ENCODE peak calls at places on chromosome 16, in six cellular contexts. O, Q, I, Y, U and J are unnamed samples.
A peak's percentile ranks its signal among the peaks of the same experiment; 100 is the strongest.

GRCh38 chr16:2429771-2430663 is 770 bp downstream of the CCNF start:
- DNase-seq in U (no peak), O (no peak), Y (no peak), Q (peak; percentile 13), I (no peak), J (no peak)

GRCh38 chr16:53741546-53741945 is 37.6 kb downstream of the FTO start:
- DNase-seq in I (no peak), U (no peak), O (no peak), Y (no peak), Q (no peak), J (no peak)

GRCh38 chr16:74888227-74888862 is 96.6 kb downstream of the WDR59 start:
- DNase-seq in I (peak; percentile 11), Q (no peak), O (no peak), Y (no peak), U (no peak), J (no peak)

GRCh38 chr16:87834015-87834667 is 35.2 kb downstream of the SLC7A5 start:
- DNase-seq in Y (no peak), U (no peak), I (no peak), Q (no peak), O (no peak), J (no peak)

GRCh38 chr16:83441523-83441922 is 366.3 kb upstream of the HSBP1 start:
- DNase-seq in U (no peak), Y (peak; percentile 44), Q (no peak), I (no peak), O (no peak), J (no peak)

GRCh38 chr16:87538594-87538993 is 45.8 kb upstream of the ZCCHC14 start:
- DNase-seq in O (peak; percentile 32), I (no peak), Q (no peak), U (no peak), Y (no peak), J (no peak)

GRCh38 chr16:31875112-31875803 is 1.7 kb downstream of the ZNF267 start:
- DNase-seq in I (no peak), U (no peak), Q (no peak), O (no peak), Y (peak; percentile 51), J (no peak)

GRCh38 chr16:20129375-20129774 is 55.7 kb upstream of the GPR139 start:
- DNase-seq in Q (no peak), Y (no peak), U (no peak), I (no peak), O (no peak), J (no peak)

GRCh38 chr16:10940501-10941079 is 1.7 kb downstream of the DEXI start:
- DNase-seq in Y (no peak), U (no peak), Q (peak; percentile 9), I (no peak), O (no peak), J (peak; percentile 65)

GRCh38 chr16:50769-51591 is 2.4 kb downstream of the POLR3K start:
- DNase-seq in I (no peak), Y (no peak), U (no peak), Q (no peak), O (no peak), J (no peak)

GRCh38 chr16:2170587-2171435 is 15.2 kb downstream of the TRAF7 start:
- DNase-seq in U (no peak), I (no peak), O (no peak), Y (no peak), Q (no peak), J (peak; percentile 71)

GRCh38 chr16:81266680-81267095 is 28.2 kb downstream of the BCO1 start:
- DNase-seq in U (no peak), Y (peak; percentile 79), I (no peak), Q (no peak), O (peak; percentile 9), J (no peak)

GRCh38 chr16:65227041-65227835 is 105.4 kb upstream of the CDH11 start:
- DNase-seq in O (no peak), I (no peak), U (no peak), Q (no peak), Y (no peak), J (no peak)

GRCh38 chr16:15599303-15600070 is 43.5 kb downstream of the MARF1 start:
- DNase-seq in U (no peak), I (no peak), Q (no peak), Y (no peak), O (no peak), J (no peak)

GRCh38 chr16:88066680-88067529 is 115.7 kb downstream of the BANP start:
- DNase-seq in O (no peak), Y (no peak), Q (no peak), U (no peak), I (no peak), J (no peak)

GRCh38 chr16:63876096-63876495 is 1245.8 kb downstream of the CDH11 start:
- DNase-seq in I (no peak), U (no peak), Q (no peak), O (no peak), Y (no peak), J (no peak)

GRCh38 chr16:2147981-2148671 is at the start of gene RAB26:
- DNase-seq in Q (no peak), O (peak; percentile 65), U (no peak), I (peak; percentile 51), Y (peak; percentile 75), J (peak; percentile 93)

GRCh38 chr16:67708368-67708771 is 10.7 kb downstream of the GFOD2 start:
- DNase-seq in O (no peak), Y (no peak), Q (no peak), U (no peak), I (no peak), J (no peak)

GRCh38 chr16:50371936-50372595 is 3.3 kb upstream of the BRD7 start:
- DNase-seq in I (no peak), Q (no peak), Y (no peak), U (no peak), O (no peak), J (no peak)

GRCh38 chr16:4814046-4814445 is 11.6 kb upstream of the ROGDI start:
- DNase-seq in I (no peak), Q (no peak), Y (no peak), U (no peak), O (no peak), J (no peak)

GRCh38 chr16:27289669-27290068 is 21.1 kb upstream of the NSMCE1 start:
- DNase-seq in U (no peak), Y (no peak), O (no peak), Q (no peak), I (no peak), J (no peak)

GRCh38 chr16:17224859-17225258 is 245.9 kb downstream of the XYLT1 start:
- DNase-seq in Q (no peak), I (no peak), Y (no peak), O (peak; percentile 25), U (no peak), J (peak; percentile 51)

GRCh38 chr16:53257001-53257400 is 177.3 kb upstream of the RBL2 start:
- DNase-seq in Q (no peak), I (no peak), U (no peak), Y (peak; percentile 46), O (no peak), J (no peak)

GRCh38 chr16:57480754-57481230 is 5.5 kb downstream of the DOK4 start:
- DNase-seq in U (no peak), O (no peak), Q (no peak), Y (no peak), I (no peak), J (no peak)

GRCh38 chr16:22065252-22065651 is 27.1 kb upstream of the VWA3A start:
- DNase-seq in O (no peak), U (no peak), Y (no peak), I (no peak), Q (no peak), J (no peak)

GRCh38 chr16:69003500-69003899 is 102.0 kb upstream of the HAS3 start:
- DNase-seq in O (no peak), I (no peak), Q (no peak), Y (no peak), U (no peak), J (no peak)

GRCh38 chr16:66741971-66742396 is 9.4 kb downstream of the DYNC1LI2 start:
- DNase-seq in Y (no peak), I (no peak), O (no peak), Q (no peak), U (no peak), J (no peak)

GRCh38 chr16:14015948-14016347 is 55.2 kb upstream of the MRTFB start:
- DNase-seq in Y (peak; percentile 51), U (no peak), O (no peak), I (no peak), Q (no peak), J (peak; percentile 50)